ENCODE peak calls at places on chromosomes 3 and 15, in five cellular contexts. B, C, O, L and I are unnamed samples.

GRCh38 chr15:75902129-75902557 is 1.5 kb upstream of the FBXO22 start:
- DNase-seq in B (no peak), C (peak), O (no peak), L (peak), I (peak)

GRCh38 chr3:185713015-185713414 is 111.8 kb downstream of the IGF2BP2 start:
- DNase-seq in B (no peak), C (no peak), O (no peak), L (no peak), I (no peak)

GRCh38 chr3:123143669-123144411 is 57.9 kb upstream of the SEC22A start:
- DNase-seq in B (peak), C (no peak), O (no peak), L (peak), I (peak)

GRCh38 chr3:8233938-8234337 is 267.7 kb upstream of the LMCD1 start:
- DNase-seq in B (no peak), C (no peak), O (no peak), L (no peak), I (no peak)

GRCh38 chr3:177051419-177051818 is 145.9 kb downstream of the TBL1XR1 start:
- DNase-seq in B (no peak), C (no peak), O (no peak), L (peak), I (peak)

GRCh38 chr3:188954590-188955208 is 217.1 kb upstream of the TPRG1 start:
- DNase-seq in B (peak), C (peak), O (peak), L (peak), I (peak)

GRCh38 chr3:37096972-37097371 is 77.4 kb downstream of the LRRFIP2 start:
- DNase-seq in B (no peak), C (no peak), O (no peak), L (no peak), I (no peak)

GRCh38 chr3:129027544-129027880 is 26.4 kb downstream of the EFCC1 start:
- DNase-seq in B (no peak), C (no peak), O (no peak), L (no peak), I (no peak)

GRCh38 chr3:71050521-71051258 is 532.8 kb downstream of the FOXP1 start:
- DNase-seq in B (no peak), C (no peak), O (no peak), L (no peak), I (no peak)

GRCh38 chr3:28186748-28187147 is 54.7 kb upstream of the CMC1 start:
- DNase-seq in B (no peak), C (no peak), O (no peak), L (no peak), I (no peak)

GRCh38 chr3:170038434-170039110 is 777 bp downstream of the GPR160 start:
- DNase-seq in B (no peak), C (no peak), O (peak), L (peak), I (peak)

GRCh38 chr15:50066202-50066601 is 52.8 kb downstream of the ATP8B4 start:
- DNase-seq in B (no peak), C (no peak), O (no peak), L (peak), I (peak)

GRCh38 chr3:31193871-31194270 is 299.4 kb upstream of the GADL1 start:
- DNase-seq in B (no peak), C (no peak), O (no peak), L (no peak), I (no peak)

GRCh38 chr3:64319391-64319790 is 94.1 kb upstream of the PRICKLE2 start:
- DNase-seq in B (no peak), C (no peak), O (no peak), L (peak), I (no peak)

GRCh38 chr15:88788816-88789215 is 14.4 kb upstream of the ACAN start:
- DNase-seq in B (no peak), C (no peak), O (no peak), L (no peak), I (no peak)

GRCh38 chr15:34119291-34119690 is 17.4 kb downstream of the PGBD4 start:
- DNase-seq in B (no peak), C (no peak), O (no peak), L (peak), I (peak)

GRCh38 chr3:13708301-13708700 is 159.4 kb downstream of the FBLN2 start:
- DNase-seq in B (peak), C (no peak), O (no peak), L (no peak), I (no peak)

GRCh38 chr15:23566070-23567050 is 886 bp downstream of the MKRN3 start:
- DNase-seq in B (no peak), C (no peak), O (peak), L (no peak), I (peak)

GRCh38 chr15:70104227-70104626 is 6.5 kb upstream of the TLE3 start:
- DNase-seq in B (no peak), C (no peak), O (no peak), L (no peak), I (no peak)

GRCh38 chr15:85073556-85074194 is 92.0 kb downstream of the PDE8A start:
- DNase-seq in B (no peak), C (no peak), O (no peak), L (no peak), I (peak)

GRCh38 chr3:16670191-16670590 is 65.0 kb upstream of the DAZL start:
- DNase-seq in B (no peak), C (no peak), O (no peak), L (peak), I (no peak)

GRCh38 chr3:72375237-72376154 is 472.7 kb downstream of the SHQ1 start:
- DNase-seq in B (no peak), C (no peak), O (no peak), L (no peak), I (no peak)

GRCh38 chr3:62164746-62165145 is 208.6 kb downstream of the FEZF2 start:
- DNase-seq in B (no peak), C (no peak), O (no peak), L (no peak), I (no peak)

GRCh38 chr3:159200176-159200575 is 398.3 kb downstream of the MFSD1 start:
- DNase-seq in B (no peak), C (no peak), O (no peak), L (peak), I (no peak)

DNA sequence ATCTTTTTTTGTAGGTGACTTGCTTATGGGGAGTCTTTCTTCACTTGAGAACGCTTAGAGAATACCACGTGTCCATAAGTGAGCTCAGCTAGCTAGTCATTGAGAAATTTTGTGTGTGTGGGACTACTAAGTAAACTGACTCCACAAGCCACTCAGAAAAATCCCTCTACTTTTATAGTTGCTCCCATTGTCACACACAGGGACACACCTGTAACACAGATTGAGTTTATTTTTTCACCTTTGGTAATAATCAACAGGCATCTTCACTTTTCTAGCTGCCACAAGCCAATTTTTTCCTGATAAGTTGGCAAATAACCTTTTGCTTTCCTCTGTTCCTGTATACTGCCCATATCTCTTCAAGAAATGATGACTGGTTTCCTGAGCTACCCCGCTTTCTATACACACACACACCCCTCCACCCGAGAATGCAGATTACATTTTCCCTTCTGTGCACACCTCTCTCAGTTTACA is 4.5 kb downstream of the TSC22D2 start:
- DNase-seq in B (no peak), C (no peak), O (no peak), L (no peak), I (peak)
- H3K27ac ChIP-seq in B (peak), C (no peak), O (no peak), L (no peak), I (no peak)

GRCh38 chr3:125141596-125142417 is 70.7 kb downstream of the SLC12A8 start:
- DNase-seq in B (no peak), C (no peak), O (peak), L (peak), I (peak)
- H3K27ac ChIP-seq in B (no peak), C (no peak), O (no peak), L (peak), I (peak)

DNA sequence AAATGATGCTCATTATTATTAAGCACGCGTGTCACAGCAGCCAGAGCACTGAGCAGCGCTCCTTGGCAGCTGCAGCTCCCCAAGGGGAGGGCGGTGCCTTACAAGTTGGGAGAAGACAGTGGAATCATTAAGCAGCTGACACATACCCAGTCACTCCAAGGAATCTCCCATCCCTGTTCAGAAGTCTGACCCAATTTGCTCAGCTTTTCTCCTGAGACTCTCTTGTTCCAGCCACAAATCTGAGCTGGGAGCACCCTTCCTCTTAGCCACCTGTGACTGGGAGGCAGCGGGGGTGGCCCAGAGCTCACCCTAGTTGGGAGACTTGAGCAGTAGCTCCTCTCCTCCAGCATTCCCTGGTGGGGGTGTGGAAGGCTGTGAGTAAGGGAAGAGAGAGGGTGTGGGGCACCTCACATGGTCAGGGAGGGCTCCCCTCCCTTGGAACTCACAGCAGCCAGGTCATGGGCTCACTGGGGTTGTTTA is 64.3 kb downstream of the DUT start:
- DNase-seq in B (no peak), C (no peak), O (no peak), L (no peak), I (no peak)
- H3K27ac ChIP-seq in B (no peak), C (no peak), O (no peak), L (no peak), I (no peak)

DNA sequence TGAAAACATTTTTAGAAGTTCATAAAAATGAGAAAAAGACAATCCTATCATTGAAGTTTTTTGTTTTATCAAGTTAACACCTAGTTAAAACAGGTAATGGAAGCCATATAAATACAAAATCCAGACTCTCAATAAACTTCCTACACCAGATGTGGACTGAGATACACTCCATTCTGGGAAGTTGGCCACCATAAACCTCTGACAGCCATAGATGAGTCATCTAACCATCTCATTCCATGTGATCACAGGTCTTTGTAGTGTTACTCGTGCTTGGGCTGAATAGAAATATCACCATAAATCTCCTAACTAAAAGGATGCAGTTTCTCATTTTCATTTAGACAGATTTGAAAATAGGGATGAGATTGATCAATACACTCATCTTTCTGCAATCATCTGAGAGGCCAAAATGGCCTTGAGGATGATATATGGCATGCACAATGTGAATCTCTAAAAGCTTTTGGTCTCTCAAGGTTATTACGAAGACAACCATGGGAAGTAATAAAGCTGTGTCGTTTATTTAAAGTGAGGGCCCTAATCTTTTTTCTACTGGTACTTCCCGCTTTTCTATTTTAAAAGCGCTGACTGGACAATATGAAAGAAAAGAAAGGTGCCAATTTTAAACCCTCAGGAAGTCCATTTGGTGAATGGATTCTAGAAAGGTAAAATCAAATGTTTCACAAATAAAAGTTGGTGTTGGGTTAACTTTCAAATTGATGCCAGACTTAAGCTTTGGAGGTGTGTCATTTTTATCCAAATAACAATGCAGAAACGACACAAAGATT is 155.5 kb downstream of the POLR2M start:
- DNase-seq in B (no peak), C (no peak), O (no peak), L (no peak), I (no peak)
- H3K27ac ChIP-seq in B (no peak), C (no peak), O (no peak), L (no peak), I (no peak)

DNA sequence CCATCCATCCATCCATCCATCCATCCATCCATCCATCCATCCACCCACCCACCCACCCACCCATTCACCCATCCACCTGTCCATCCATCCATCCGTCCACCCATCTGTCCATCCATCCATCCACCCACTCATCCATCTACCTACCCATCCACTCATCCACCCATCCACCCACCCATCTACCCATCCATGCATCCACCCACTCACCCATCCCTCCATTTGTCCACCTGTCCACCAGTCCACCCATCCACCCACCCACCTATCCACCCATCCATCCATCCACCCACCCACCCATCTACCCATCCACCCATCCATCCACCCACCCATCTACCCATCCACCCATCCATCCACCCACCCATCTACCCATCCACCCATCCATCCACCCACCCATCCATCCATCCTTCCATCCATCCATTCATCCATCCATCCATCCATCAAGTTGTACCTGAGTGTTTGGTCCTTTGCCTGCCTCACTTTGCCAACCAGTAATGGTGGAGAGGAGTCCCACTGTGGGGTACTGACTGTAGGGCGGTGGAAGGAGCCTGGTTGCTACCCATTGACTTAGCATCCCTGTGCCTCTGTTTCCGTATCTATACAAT is 17.3 kb downstream of the PSTPIP1 start:
- DNase-seq in B (no peak), C (no peak), O (no peak), L (no peak), I (no peak)
- H3K27ac ChIP-seq in B (no peak), C (no peak), O (peak), L (no peak), I (no peak)

GRCh38 chr15:74835312-74835823 is 7.6 kb downstream of the ULK3 start:
- DNase-seq in B (peak), C (no peak), O (peak), L (peak), I (peak)
- H3K27ac ChIP-seq in B (no peak), C (no peak), O (no peak), L (no peak), I (no peak)

GRCh38 chr3:98525494-98525893 is 2.8 kb upstream of the CLDND1 start:
- DNase-seq in B (no peak), C (no peak), O (no peak), L (no peak), I (no peak)
- H3K27ac ChIP-seq in B (no peak), C (no peak), O (no peak), L (no peak), I (no peak)